ENCODE peak calls at places on chromosomes 5 and 9, in four cellular contexts. Q is K562, D is HCT116, B is HepG2. W is an unnamed sample.
A peak's percentile ranks its signal among the peaks of the same experiment; 100 is the strongest.

GRCh38 chr9:35285731-35286130 is 123.9 kb downstream of the UNC13B start:
- DNase-seq in B (no peak), D (no peak), Q (no peak), W (no peak)

GRCh38 chr9:37529111-37529510 is 43.4 kb downstream of the POLR1E start:
- DNase-seq in D (no peak), Q (no peak), B (no peak), W (no peak)

GRCh38 chr5:94409440-94409839 is 209.0 kb downstream of the KIAA0825 start:
- DNase-seq in B (no peak), D (no peak), Q (no peak), W (no peak)

GRCh38 chr9:93127395-93127911 is 6.6 kb downstream of the NINJ1 start:
- DNase-seq in D (no peak), Q (no peak), B (no peak), W (no peak)

GRCh38 chr9:17402309-17402708 is 176.6 kb upstream of the SH3GL2 start:
- DNase-seq in Q (no peak), D (no peak), B (peak; percentile 19), W (no peak)

GRCh38 chr5:7391215-7391614 is 4.7 kb upstream of the ADCY2 start:
- DNase-seq in B (peak; percentile 33), Q (peak; percentile 5), D (no peak), W (no peak)

GRCh38 chr5:74767579-74767913 is 497 bp downstream of the NSA2 start:
- DNase-seq in Q (peak; percentile 48), D (peak; percentile 28), B (peak; percentile 16), W (no peak)

GRCh38 chr9:792331-793260 is 48.9 kb upstream of the DMRT1 start:
- DNase-seq in D (no peak), B (peak; percentile 76), Q (no peak), W (no peak)

GRCh38 chr5:1511651-1512540 is 11.9 kb downstream of the LPCAT1 start:
- DNase-seq in D (peak; percentile 29), Q (no peak), B (no peak), W (no peak)

GRCh38 chr9:33851301-33851700 is 34.3 kb downstream of the UBE2R2 start:
- DNase-seq in B (no peak), D (no peak), Q (no peak), W (no peak)

GRCh38 chr9:135588371-135588770 is 26.8 kb downstream of the PAEP start:
- DNase-seq in B (no peak), D (no peak), Q (no peak), W (no peak)
- TF ChIP-seq REST in B (no peak), D (no peak), Q (no peak), W (no peak)

GRCh38 chr5:95960802-95961616 is 642 bp downstream of the ELL2 start:
- DNase-seq in B (peak; percentile 42), D (no peak), Q (peak; percentile 83), W (peak; percentile 24)
- TF ChIP-seq SIN3A in B (peak; percentile 26), D (peak; percentile 33), Q (no peak), W (peak; percentile 69)

GRCh38 chr5:80654054-80654390 is 430 bp upstream of the MSH3 start:
- DNase-seq in B (peak; percentile 20), D (no peak), Q (peak; percentile 24), W (no peak)
- TF ChIP-seq TCF7L2 in B (no peak), D (no peak), Q (no peak), W (no peak)

GRCh38 chr5:91297994-91298393 is 85.1 kb downstream of the ARRDC3 start:
- DNase-seq in D (no peak), Q (no peak), B (no peak), W (no peak)

GRCh38 chr5:91302335-91302734 is 80.8 kb downstream of the ARRDC3 start:
- DNase-seq in Q (peak; percentile 47), D (no peak), B (no peak), W (no peak)

GRCh38 chr5:91302958-91303357 is 80.2 kb downstream of the ARRDC3 start:
- DNase-seq in Q (no peak), B (no peak), D (no peak), W (no peak)

GRCh38 chr5:91305640-91306039 is 77.5 kb downstream of the ARRDC3 start:
- DNase-seq in Q (no peak), D (no peak), B (no peak), W (no peak)

DNA sequence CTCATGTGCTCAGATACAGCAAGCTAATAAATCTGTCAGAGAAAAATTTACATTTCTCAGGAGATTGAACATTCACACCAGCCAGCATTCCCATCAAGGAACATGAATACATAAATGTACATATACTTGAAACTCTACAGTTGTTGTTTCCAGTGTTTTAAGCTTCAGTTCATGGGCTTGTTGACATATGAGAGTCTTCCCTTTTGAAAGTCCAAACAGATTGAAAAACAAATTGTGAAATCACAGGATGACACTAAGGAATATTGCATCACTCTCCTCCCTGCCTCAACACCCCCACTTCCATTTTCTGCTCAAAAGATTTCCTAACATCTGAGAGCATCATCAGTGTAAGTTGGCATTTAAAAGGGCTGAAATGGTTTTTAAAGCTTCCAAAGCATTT is 81.7 kb downstream of the ARRDC3 start:
- DNase-seq in D (no peak), B (no peak), Q (no peak), W (no peak)
- TF ChIP-seq REST in D (no peak), B (no peak), Q (no peak), W (no peak)

GRCh38 chr9:129720865-129721545 is 31.8 kb downstream of the PTGES start:
- DNase-seq in Q (peak; percentile 77), D (no peak), B (no peak), W (no peak)

GRCh38 chr9:129718647-129719046 is 34.2 kb downstream of the PTGES start:
- DNase-seq in B (no peak), Q (no peak), D (no peak), W (no peak)

GRCh38 chr9:129717991-129718390 is 34.9 kb downstream of the PTGES start:
- DNase-seq in Q (no peak), B (no peak), D (no peak), W (no peak)

GRCh38 chr9:129720181-129720864 is 32.5 kb downstream of the PTGES start:
- DNase-seq in D (no peak), Q (peak; percentile 67), B (peak; percentile 32), W (no peak)

GRCh38 chr9:129719135-129719534 is 33.7 kb downstream of the PTGES start:
- DNase-seq in Q (no peak), B (no peak), D (no peak), W (no peak)
- TF ChIP-seq SIN3A in Q (no peak), B (no peak), D (no peak), W (no peak)

GRCh38 chr5:179264641-179265528 is 80.4 kb downstream of the ADAMTS2 start:
- DNase-seq in Q (no peak), B (peak; percentile 41), D (no peak), W (no peak)
- TF ChIP-seq TCF7L2 in Q (no peak), B (no peak), D (no peak), W (no peak)

W was measured in Panc1.